ENCODE peak calls at places on chromosomes 2 and 18, in seven cellular contexts. O is heart right ventricle, E is A549, Y is stomach, A is transverse colon, S is tibial nerve, K is fibroblast of the aortic adventitia. R is an unnamed sample.

GRCh38 chr2:98726172-98726725 is 4.7 kb downstream of the MGAT4A start:
- DNase-seq in S (no peak), K (no peak), E (no peak), A (no peak), Y (no peak), O (no peak), R (no peak)

GRCh38 chr18:24763765-24764548 is 303.5 kb downstream of the HRH4 start:
- DNase-seq in O (peak; percentile 88), K (peak; percentile 65), A (no peak), E (no peak), S (peak; percentile 14), Y (no peak), R (peak; percentile 97)

GRCh38 chr2:33946198-33946597 is 347.1 kb upstream of the FAM98A start:
- DNase-seq in A (no peak), Y (no peak), S (no peak), O (no peak), E (no peak), K (no peak), R (no peak)

GRCh38 chr18:49677762-49678398 is 116.0 kb downstream of the LIPG start:
- DNase-seq in A (peak; percentile 39), S (no peak), O (no peak), Y (no peak), K (no peak), E (no peak), R (no peak)

GRCh38 chr2:3323360-3324035 is 54.1 kb downstream of the EIPR1 start:
- DNase-seq in Y (no peak), E (no peak), O (no peak), K (no peak), S (no peak), A (no peak), R (no peak)

GRCh38 chr18:468841-469796 is 31.4 kb downstream of the COLEC12 start:
- DNase-seq in O (no peak), K (no peak), S (no peak), A (no peak), E (no peak), Y (no peak), R (no peak)

GRCh38 chr2:234955091-234955511 is 3.3 kb downstream of the SH3BP4 start:
- DNase-seq in S (no peak), Y (no peak), A (no peak), E (no peak), O (no peak), K (no peak), R (no peak)

GRCh38 chr18:73462092-73462491 is 594.3 kb upstream of the NETO1 start:
- DNase-seq in O (peak; percentile 15), Y (no peak), E (no peak), S (no peak), K (peak; percentile 95), A (no peak), R (peak; percentile 89)

GRCh38 chr2:70643715-70644114 is 90.1 kb upstream of the TGFA start:
- DNase-seq in S (no peak), A (peak; percentile 53), O (no peak), K (no peak), E (peak; percentile 36), Y (no peak), R (peak; percentile 4)

GRCh38 chr2:30666307-30666874 is 140.9 kb downstream of the CAPN13 start:
- DNase-seq in K (peak; percentile 98), Y (no peak), O (no peak), S (no peak), A (no peak), E (peak; percentile 52), R (peak; percentile 99)

GRCh38 chr2:231127936-231128335 is 3.1 kb upstream of the HTR2B start:
- DNase-seq in K (no peak), O (no peak), S (no peak), Y (no peak), E (no peak), A (no peak), R (no peak)

GRCh38 chr2:53473236-53473635 is 294.4 kb upstream of the CHAC2 start:
- DNase-seq in E (no peak), O (no peak), Y (no peak), S (no peak), A (peak; percentile 13), K (no peak), R (no peak)

GRCh38 chr2:24972315-24972958 is 682 bp upstream of the DNAJC27 start:
- DNase-seq in Y (no peak), S (peak; percentile 25), K (peak; percentile 36), O (peak; percentile 35), E (peak; percentile 46), A (peak; percentile 42), R (peak; percentile 35)

GRCh38 chr2:182611009-182611408 is 105.0 kb upstream of the DNAJC10 start:
- DNase-seq in K (no peak), S (no peak), O (no peak), A (no peak), E (no peak), Y (no peak), R (no peak)

GRCh38 chr18:57433492-57434176 is 1.5 kb upstream of the ONECUT2 start:
- DNase-seq in Y (no peak), E (no peak), S (no peak), A (no peak), O (no peak), K (no peak), R (no peak)

GRCh38 chr2:72148391-72148974 is 821 bp upstream of the CYP26B1 start:
- DNase-seq in S (peak; percentile 47), E (no peak), K (no peak), A (no peak), O (no peak), Y (peak; percentile 25), R (no peak)

GRCh38 chr18:79248495-79249078 is 147.1 kb upstream of the NFATC1 start:
- DNase-seq in K (no peak), Y (no peak), S (no peak), A (no peak), O (no peak), E (no peak), R (peak; percentile 13)

GRCh38 chr2:216016581-216016980 is 3.2 kb upstream of the MREG start:
- DNase-seq in A (no peak), O (no peak), E (no peak), Y (no peak), K (no peak), S (no peak), R (no peak)

GRCh38 chr2:46806526-46806925 is 109.1 kb downstream of the MCFD2 start:
- DNase-seq in A (no peak), O (no peak), E (no peak), Y (no peak), K (peak; percentile 75), S (no peak), R (peak; percentile 76)

GRCh38 chr2:187614756-187615155 is 60.5 kb upstream of the TFPI start:
- DNase-seq in A (no peak), S (no peak), E (no peak), O (no peak), K (peak; percentile 78), Y (no peak), R (peak; percentile 38)

GRCh38 chr2:46632349-46632748 is 153.0 kb downstream of the TMEM247 start:
- DNase-seq in A (no peak), K (peak; percentile 86), O (no peak), Y (no peak), E (peak; percentile 44), S (no peak), R (peak; percentile 80)

GRCh38 chr2:77397763-77398162 is 124.4 kb downstream of the LRRTM4 start:
- DNase-seq in S (no peak), O (no peak), K (no peak), E (no peak), A (no peak), Y (no peak), R (no peak)

GRCh38 chr2:220147186-220147585 is 519.8 kb downstream of the SLC4A3 start:
- DNase-seq in E (no peak), S (no peak), O (no peak), Y (no peak), A (no peak), K (peak; percentile 73), R (peak; percentile 31)

GRCh38 chr18:47679864-47680263 is 250.6 kb downstream of the SMAD2 start:
- DNase-seq in Y (no peak), A (peak; percentile 9), K (no peak), E (no peak), S (no peak), O (no peak), R (no peak)

DNA sequence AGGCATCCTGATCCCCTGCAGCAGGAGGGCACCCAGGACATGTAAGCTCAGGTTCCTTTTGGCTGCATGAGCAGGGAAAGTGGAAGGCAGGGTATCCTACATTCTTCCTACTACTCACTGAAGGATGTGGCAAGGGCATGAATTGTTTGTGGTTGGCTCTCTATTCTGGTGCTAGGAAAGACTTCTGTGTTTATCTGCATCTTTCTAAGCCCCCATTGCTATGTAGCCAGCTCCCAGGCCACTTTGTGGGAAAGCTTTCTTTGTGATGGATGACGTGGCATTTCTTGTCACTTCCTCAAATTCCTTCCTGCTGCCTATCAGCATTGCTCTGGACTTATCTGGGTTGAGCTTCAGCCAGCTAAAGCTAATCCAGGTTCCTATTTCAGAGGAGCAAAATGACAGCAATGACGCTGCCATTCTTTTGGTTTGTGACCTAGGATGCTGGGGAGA is 46.2 kb downstream of the MEIS1 start:
- DNase-seq in A (no peak), S (no peak), E (no peak), Y (peak; percentile 31), O (peak; percentile 43), K (peak; percentile 86), R (no peak)
- H3K4me3 ChIP-seq in A (no peak overlapping the region), S (no peak overlapping the region), E (no peak overlapping the region), Y (no peak overlapping the region), O (no peak overlapping the region), K (no peak overlapping the region), R (no peak overlapping the region)

GRCh38 chr2:119174216-119174992 is 15.9 kb upstream of the C1QL2 start:
- DNase-seq in E (peak; percentile 41), O (no peak), K (peak; percentile 25), A (peak; percentile 52), Y (peak; percentile 40), S (no peak), R (peak; percentile 39)
- TF ChIP-seq CTCF in E (peak; percentile 65), O (peak; percentile 64), K (peak; percentile 77), A (peak; percentile 71), Y (peak; percentile 67), S (peak; percentile 28), R (peak; percentile 76)

GRCh38 chr2:240452471-240453256 is 17.2 kb downstream of the GPC1 start:
- DNase-seq in E (peak; percentile 66), K (peak; percentile 22), O (no peak), S (no peak), Y (peak; percentile 81), A (peak; percentile 68), R (peak; percentile 33)
- H3K4me3 ChIP-seq in E (peak overlapping the region; percentile 70), K (peak overlapping the region; percentile 63), O (peak overlapping the region; percentile 50), S (peak overlapping the region; percentile 45), Y (peak overlapping the region; percentile 65), A (peak overlapping the region; percentile 54), R (peak overlapping the region; percentile 32)

DNA sequence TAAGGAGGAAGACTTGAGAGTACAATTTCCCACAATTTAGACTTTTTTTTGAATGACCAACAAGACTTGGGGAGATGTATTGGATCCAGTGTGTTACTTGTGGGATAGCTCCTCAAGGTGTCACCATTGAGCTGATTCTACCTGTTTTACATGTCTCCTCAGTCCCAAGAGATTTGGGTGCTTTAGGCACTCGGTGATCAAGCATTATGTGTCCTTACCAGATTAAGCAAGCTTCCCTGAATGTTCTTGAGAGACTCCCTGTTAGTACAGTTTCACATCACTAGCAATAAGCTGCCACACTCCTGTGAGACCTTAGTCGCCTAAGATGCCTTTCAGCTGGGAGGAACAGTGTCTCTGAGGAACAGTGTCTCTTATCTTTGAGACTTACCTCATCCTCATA is 384.3 kb upstream of the SYT4 start:
- DNase-seq in S (no peak), A (no peak), O (no peak), E (no peak), K (peak; percentile 74), Y (no peak), R (peak; percentile 88)
- TF ChIP-seq CTCF in S (no peak), A (no peak), O (peak; percentile 34), E (no peak), K (peak; percentile 46), Y (no peak), R (peak; percentile 59)

R was measured in fibroblast of mammary gland.